ENCODE peak calls at places on chromosomes 11 and 22, in eight cellular contexts. N, A, Q, E, X, Y, C and I are unnamed samples.
A peak's percentile ranks its signal among the peaks of the same experiment; 100 is the strongest.

GRCh38 chr22:39290724-39291161 is 28.7 kb downstream of the RPL3 start:
- DNase-seq in N (no peak), A (no peak), Q (peak; percentile 61), E (no peak), X (peak; percentile 75), Y (peak; percentile 71), C (peak; percentile 84), I (no peak)

GRCh38 chr22:46183733-46184132 is 33.4 kb downstream of the PPARA start:
- DNase-seq in N (no peak), A (no peak), Q (no peak), E (no peak), X (no peak), Y (no peak), C (no peak), I (no peak)

GRCh38 chr11:95093548-95093947 is 3.9 kb downstream of the ENDOD1 start:
- DNase-seq in N (peak; percentile 50), A (no peak), Q (no peak), E (no peak), X (no peak), Y (no peak), C (no peak), I (no peak)

GRCh38 chr11:8287297-8288070 is 23.8 kb upstream of the LMO1 start:
- DNase-seq in N (no peak), A (no peak), Q (no peak), E (no peak), X (no peak), Y (no peak), C (no peak), I (no peak)

GRCh38 chr11:11965192-11965591 is 43.2 kb downstream of the DKK3 start:
- DNase-seq in N (no peak), A (no peak), Q (no peak), E (no peak), X (no peak), Y (no peak), C (no peak), I (no peak)

GRCh38 chr11:533586-534196 is 1.7 kb downstream of the HRAS start:
- DNase-seq in N (no peak), A (no peak), Q (no peak), E (no peak), X (no peak), Y (no peak), C (no peak), I (no peak)

GRCh38 chr11:17762309-17762974 is 27.9 kb downstream of the KCNC1 start:
- DNase-seq in N (no peak), A (no peak), Q (no peak), E (no peak), X (no peak), Y (no peak), C (no peak), I (no peak)

GRCh38 chr22:19610518-19611253 is 86.5 kb upstream of the CLDN5 start:
- DNase-seq in N (peak; percentile 49), A (no peak), Q (no peak), E (no peak), X (no peak), Y (no peak), C (no peak), I (no peak)

GRCh38 chr11:74754507-74755255 is 6.0 kb downstream of the RNF169 start:
- DNase-seq in N (no peak), A (no peak), Q (peak; percentile 85), E (no peak), X (peak; percentile 81), Y (peak; percentile 96), C (no peak), I (peak; percentile 50)

GRCh38 chr11:124800226-124800929 is at the start of gene MSANTD2:
- DNase-seq in N (peak; percentile 77), A (peak; percentile 24), Q (peak; percentile 80), E (peak; percentile 85), X (peak; percentile 89), Y (peak; percentile 79), C (peak; percentile 83), I (peak; percentile 29)
- TF ChIP-seq CTCF in N (no peak), A (peak; percentile 8), Q (no peak), E (no peak), X (no peak), Y (no peak), C (no peak), I (no peak)

GRCh38 chr22:31995046-31995445 is 48.0 kb upstream of the SLC5A1 start:
- DNase-seq in N (no peak), A (no peak), Q (no peak), E (no peak), X (no peak), Y (no peak), C (no peak), I (no peak)
- TF ChIP-seq CTCF in N (no peak), A (no peak), Q (no peak), E (peak; percentile 59), X (peak; percentile 19), Y (peak; percentile 4), C (no peak), I (no peak)

DNA sequence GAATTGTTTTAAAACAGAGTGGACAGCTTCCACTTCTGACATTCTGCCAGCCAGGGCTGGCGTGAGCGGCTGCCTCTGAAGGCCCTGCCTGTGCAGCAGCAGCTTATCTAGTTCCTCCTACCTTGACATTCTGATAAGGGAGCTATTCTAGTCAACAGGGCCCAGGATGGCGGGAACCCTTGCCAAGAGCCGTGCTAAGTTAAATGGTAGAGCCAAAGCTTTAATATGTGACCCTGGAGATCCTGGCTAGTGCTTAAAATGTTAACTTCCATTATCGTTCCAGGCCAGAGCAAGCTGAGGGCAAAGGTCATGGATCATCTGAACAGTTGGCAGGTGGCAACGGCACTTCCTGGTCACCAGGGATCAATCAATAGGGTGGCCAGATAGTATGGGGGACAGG is 3.5 kb downstream of the KCNJ5 start:
- DNase-seq in N (no peak), A (no peak), Q (no peak), E (no peak), X (no peak), Y (no peak), C (peak; percentile 76), I (no peak)
- TF ChIP-seq CTCF in N (no peak), A (no peak), Q (no peak), E (no peak), X (no peak), Y (no peak), C (no peak), I (no peak)

GRCh38 chr11:112780351-112781043 is 180.7 kb upstream of the NCAM1 start:
- DNase-seq in N (no peak), A (no peak), Q (peak; percentile 77), E (no peak), X (peak; percentile 64), Y (peak; percentile 5), C (peak; percentile 56), I (no peak)
- TF ChIP-seq CTCF in N (no peak), A (no peak), Q (peak; percentile 27), E (no peak), X (peak; percentile 19), Y (no peak), C (no peak), I (no peak)

GRCh38 chr11:96228472-96228871 is 114.5 kb downstream of the MAML2 start:
- DNase-seq in N (no peak), A (no peak), Q (peak; percentile 96), E (no peak), X (peak; percentile 97), Y (peak; percentile 96), C (peak; percentile 71), I (no peak)
- TF ChIP-seq CTCF in N (no peak), A (no peak), Q (no peak), E (no peak), X (no peak), Y (no peak), C (no peak), I (no peak)

DNA sequence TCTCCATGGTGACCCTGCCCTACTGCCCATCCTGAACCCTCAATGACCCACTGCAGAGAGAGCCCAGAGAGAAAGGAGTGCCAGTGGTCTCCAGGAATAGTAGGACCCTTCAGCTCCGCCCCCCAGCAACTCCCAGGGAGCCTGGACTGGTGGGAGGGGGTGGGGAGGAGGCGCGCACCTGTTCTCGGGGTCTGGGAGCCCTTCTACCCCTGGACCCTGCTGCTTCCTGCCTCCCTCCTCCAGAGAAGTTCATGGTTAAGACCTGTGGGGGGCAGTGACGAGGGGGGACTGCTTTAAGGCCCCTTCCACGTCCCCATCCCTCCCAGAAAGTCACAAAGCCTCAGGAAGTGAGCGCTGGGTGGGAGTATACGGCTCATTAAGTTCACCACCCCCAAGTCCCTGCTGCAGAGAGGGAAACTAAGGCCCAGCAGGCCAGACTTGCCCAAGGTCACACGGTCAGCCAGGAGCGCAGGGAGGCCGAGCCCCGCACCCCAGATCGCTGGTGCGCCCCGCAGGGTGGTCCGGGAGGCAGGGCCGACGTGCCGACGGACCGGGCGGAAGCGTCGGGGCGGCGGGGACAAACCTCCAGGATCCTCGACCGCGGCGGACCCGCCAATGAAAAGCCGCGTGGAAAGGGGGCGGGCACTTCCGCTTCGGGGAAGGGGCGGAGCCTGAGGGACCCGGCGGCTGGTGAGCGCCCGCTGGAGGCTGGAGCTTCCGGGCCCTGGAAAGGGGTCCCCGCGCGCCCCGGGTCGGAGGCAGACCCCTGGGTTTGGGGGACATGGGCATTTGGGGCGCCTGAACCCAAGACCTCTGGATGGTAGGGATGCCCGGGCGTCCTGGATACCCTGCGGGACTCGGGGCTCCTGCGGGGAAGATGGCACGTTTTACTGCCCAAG is at the start of the genes NUDT22 and TRPT1:
- DNase-seq in N (peak; percentile 92), A (no peak), Q (peak; percentile 66), E (peak; percentile 86), X (peak; percentile 77), Y (peak; percentile 66), C (peak; percentile 94), I (no peak)
- TF ChIP-seq CTCF in N (no peak), A (peak; percentile 32), Q (peak; percentile 29), E (peak; percentile 46), X (peak; percentile 29), Y (peak; percentile 12), C (no peak), I (peak; percentile 32)